ENCODE peak calls at places on chromosome 17, in ten cellular contexts. T is stimulated activated naive CD4-positive, alpha-beta T cell treated with Interleukin-2 at 50 U/mL for 16 hours; F is ACHN; D is HS-27A; N is caudate nucleus; U is SJSA1; Z is NCI-H2081; S is activated naive CD4-positive, alpha-beta T cell; K is activated T-helper 1 cell treated with anti-CD3 and anti-CD28 coated beads, Interleukin-2, amount 50 U/mL, for 16 hours; I is stromal cell of bone marrow. Y is an unnamed sample.

GRCh38 chr17:21039839-21040575 is 2.8 kb downstream of the USP22 start:
- DNase-seq in N (no peak), D (no peak), F (peak), U (peak), Z (peak), T (peak), I (no peak), K (no peak), S (no peak), Y (no peak)

GRCh38 chr17:55120651-55121050 is 144.1 kb upstream of the HLF start:
- DNase-seq in N (no peak), D (no peak), U (no peak), Z (no peak), S (no peak), T (no peak), F (no peak), K (no peak), I (no peak), Y (no peak)

GRCh38 chr17:56679148-56679766 is 85.8 kb downstream of the NOG start:
- DNase-seq in T (no peak), D (no peak), N (no peak), I (no peak), K (no peak), U (peak), S (no peak), F (peak), Z (peak), Y (no peak)

GRCh38 chr17:80804466-80804865 is 187.2 kb upstream of the CHMP6 start:
- DNase-seq in S (no peak), T (no peak), I (no peak), F (no peak), U (no peak), D (no peak), K (no peak), Z (no peak), N (no peak), Y (no peak)

GRCh38 chr17:34926661-34927060 is 34.6 kb downstream of the CCT6B start:
- DNase-seq in T (no peak), K (no peak), I (no peak), F (no peak), D (no peak), Z (no peak), N (no peak), S (no peak), U (no peak), Y (no peak)

GRCh38 chr17:54948380-54948779 is 20.1 kb downstream of the COX11 start:
- DNase-seq in I (peak), Z (no peak), N (no peak), D (peak), T (no peak), F (peak), U (peak), K (no peak), S (no peak), Y (no peak)

GRCh38 chr17:40087049-40087794 is 13.2 kb downstream of the NR1D1 start:
- DNase-seq in S (no peak), Z (no peak), K (no peak), F (no peak), D (no peak), N (no peak), U (no peak), I (no peak), T (no peak), Y (no peak)

GRCh38 chr17:82830249-82830661 is 9.6 kb downstream of the ZNF750 start:
- DNase-seq in T (no peak), S (no peak), F (no peak), K (no peak), I (no peak), D (no peak), Z (no peak), N (no peak), U (no peak), Y (no peak)

GRCh38 chr17:75849304-75849695 is 5.1 kb upstream of the UNC13D start:
- DNase-seq in T (no peak), Z (no peak), F (no peak), S (no peak), U (no peak), I (no peak), K (no peak), D (no peak), N (no peak), Y (no peak)

GRCh38 chr17:76687278-76688164 is 23.2 kb downstream of the MXRA7 start:
- DNase-seq in I (peak), T (no peak), D (no peak), F (no peak), N (no peak), U (no peak), S (no peak), K (no peak), Z (no peak), Y (peak)

GRCh38 chr17:28925912-28926365 is 23.1 kb upstream of the DHRS13 start:
- DNase-seq in T (peak), Z (peak), S (no peak), U (peak), I (peak), K (peak), D (no peak), F (no peak), N (no peak), Y (no peak)

GRCh38 chr17:50903604-50904521 is 37.7 kb upstream of the TOB1 start:
- DNase-seq in K (no peak), F (no peak), I (no peak), S (no peak), T (peak), Z (peak), D (no peak), U (no peak), N (no peak), Y (no peak)

GRCh38 chr17:42279776-42280630 is 3.8 kb upstream of the STAT5B start:
- DNase-seq in T (no peak), K (no peak), U (no peak), Z (no peak), I (no peak), N (no peak), F (no peak), D (no peak), S (no peak), Y (no peak)

GRCh38 chr17:28710948-28711722 is 553 bp downstream of the PROCA1 start:
- DNase-seq in Z (peak), F (peak), I (peak), K (peak), T (peak), U (peak), N (peak), S (peak), D (no peak), Y (peak)

GRCh38 chr17:53792997-53793396 is 29.7 kb upstream of the KIF2B start:
- DNase-seq in D (no peak), T (no peak), I (no peak), K (no peak), Z (no peak), F (no peak), S (no peak), N (no peak), U (no peak), Y (no peak)

GRCh38 chr17:60563743-60564142 is 36.2 kb upstream of the PPM1D start:
- DNase-seq in D (no peak), Z (no peak), I (no peak), F (no peak), N (no peak), U (no peak), S (no peak), K (no peak), T (no peak), Y (no peak)

GRCh38 chr17:31052187-31052889 is 42.4 kb upstream of the NF1 start:
- DNase-seq in F (no peak), N (no peak), D (peak), I (peak), S (no peak), K (no peak), T (no peak), U (peak), Z (no peak), Y (no peak)

GRCh38 chr17:38702900-38703741 is 2.0 kb upstream of the MLLT6 start:
- DNase-seq in D (no peak), K (no peak), U (no peak), F (peak), S (no peak), Z (peak), N (no peak), I (no peak), T (peak), Y (no peak)

GRCh38 chr17:16999931-17000625 is 28.2 kb upstream of the TNFRSF13B start:
- DNase-seq in I (no peak), F (no peak), S (no peak), Z (no peak), D (no peak), U (no peak), T (no peak), N (no peak), K (no peak), Y (no peak)

GRCh38 chr17:77436058-77436442 is 295.3 kb downstream of the SEC14L1 start:
- DNase-seq in K (no peak), D (no peak), N (no peak), T (no peak), F (no peak), U (no peak), Z (no peak), I (no peak), S (no peak), Y (no peak)

GRCh38 chr17:51493206-51493605 is 232.9 kb downstream of the UTP18 start:
- DNase-seq in I (no peak), Z (no peak), T (no peak), U (no peak), D (no peak), N (no peak), K (no peak), S (no peak), F (no peak), Y (no peak)

GRCh38 chr17:69141802-69142472 is at the start of gene ABCA6:
- DNase-seq in I (peak), U (peak), D (no peak), F (no peak), S (no peak), K (no peak), N (no peak), Z (no peak), T (no peak), Y (no peak)

GRCh38 chr17:51119415-51120356 is 982 bp downstream of the SPAG9 start:
- DNase-seq in I (no peak), S (peak), F (peak), T (peak), Z (peak), K (peak), N (peak), U (peak), D (no peak), Y (peak)

GRCh38 chr17:73342057-73342522 is 30.3 kb upstream of the CDC42EP4 start:
- DNase-seq in N (peak), K (no peak), Z (peak), S (no peak), D (no peak), T (no peak), U (peak), F (peak), I (no peak), Y (peak)

GRCh38 chr17:78271419-78272160 is 40.2 kb downstream of the TMEM235 start:
- DNase-seq in D (no peak), N (no peak), U (no peak), I (no peak), F (no peak), T (no peak), K (no peak), S (no peak), Z (no peak), Y (no peak)

GRCh38 chr17:2971851-2972250 is 91.6 kb downstream of the OR1D5 start:
- DNase-seq in I (no peak), U (no peak), D (no peak), S (no peak), N (no peak), K (no peak), Z (no peak), F (no peak), T (no peak), Y (no peak)

GRCh38 chr17:72592242-72592966 is 471.6 kb downstream of the SOX9 start:
- DNase-seq in S (peak), K (no peak), D (peak), Z (peak), F (peak), U (peak), T (peak), I (peak), N (peak), Y (peak)

GRCh38 chr17:8602679-8603078 is 27.8 kb downstream of the MYH10 start:
- DNase-seq in I (no peak), F (no peak), T (no peak), Z (no peak), S (no peak), N (no peak), K (no peak), U (no peak), D (no peak), Y (no peak)

GRCh38 chr17:64992325-64992802 is 64.2 kb downstream of the GNA13 start:
- DNase-seq in Z (no peak), N (no peak), F (peak), K (no peak), U (peak), D (no peak), I (no peak), S (no peak), T (no peak), Y (no peak)

GRCh38 chr17:74020522-74020921 is 183.0 kb upstream of the RPL38 start:
- DNase-seq in K (no peak), S (no peak), D (no peak), T (no peak), N (no peak), U (no peak), F (no peak), Z (no peak), I (no peak), Y (no peak)

GRCh38 chr17:38447502-38448095 is 19.3 kb downstream of the ARHGAP23 start:
- DNase-seq in T (no peak), D (no peak), N (no peak), K (no peak), F (no peak), U (no peak), I (no peak), Z (no peak), S (no peak), Y (no peak)

GRCh38 chr17:20009302-20010098 is at the start of gene SPECC1:
- DNase-seq in Z (peak), I (no peak), K (peak), S (peak), N (no peak), U (peak), F (peak), D (peak), T (peak), Y (peak)

GRCh38 chr17:43772877-43773648 is 5.7 kb downstream of the DUSP3 start:
- DNase-seq in Z (no peak), F (no peak), T (no peak), N (no peak), D (no peak), S (no peak), I (no peak), K (no peak), U (no peak), Y (peak)

GRCh38 chr17:30372755-30373154 is 6.0 kb upstream of the CPD start:
- DNase-seq in Z (no peak), T (peak), D (no peak), N (no peak), F (no peak), I (no peak), S (no peak), K (no peak), U (no peak), Y (no peak)

GRCh38 chr17:27956601-27957445 is 63.7 kb upstream of the LYRM9 start:
- DNase-seq in N (no peak), F (no peak), U (no peak), D (no peak), T (no peak), Z (no peak), S (no peak), K (no peak), I (no peak), Y (no peak)

GRCh38 chr17:17105976-17106375 is 63.7 kb downstream of the MPRIP start:
- DNase-seq in Z (no peak), U (no peak), K (no peak), F (no peak), T (no peak), S (no peak), I (no peak), N (no peak), D (no peak), Y (no peak)

Y was measured in C1 segment of cervical spinal cord.